ENCODE peak calls at places on chromosomes 11 and 22, in eight cellular contexts. One of them, this sample, is unnamed.
A peak's percentile ranks its signal among the peaks of the same experiment; 100 is the strongest.

GRCh38 chr22:47994899-47995573 is 1232.6 kb downstream of the TBC1D22A start:
- DNase-seq in tibial nerve: no peak
- DNase-seq in mammary epithelial cell: no peak
- DNase-seq in upper lobe of right lung: no peak
- DNase-seq in lower lobe of right lung: no peak
- DNase-seq in right lobe of liver: no peak
- DNase-seq in A549: no peak
- DNase-seq in thoracic aorta: no peak
- DNase-seq in this sample: no peak

GRCh38 chr11:108302121-108302785 is 79.4 kb downstream of the ATM start:
- DNase-seq in tibial nerve: no peak
- DNase-seq in mammary epithelial cell: peak; percentile 57
- DNase-seq in upper lobe of right lung: no peak
- DNase-seq in lower lobe of right lung: no peak
- DNase-seq in right lobe of liver: no peak
- DNase-seq in A549: no peak
- DNase-seq in thoracic aorta: no peak
- DNase-seq in this sample: no peak

GRCh38 chr11:47514825-47515647 is 37.9 kb downstream of the CELF1 start:
- DNase-seq in tibial nerve: no peak
- DNase-seq in mammary epithelial cell: peak; percentile 65
- DNase-seq in upper lobe of right lung: no peak
- DNase-seq in lower lobe of right lung: no peak
- DNase-seq in right lobe of liver: no peak
- DNase-seq in A549: no peak
- DNase-seq in thoracic aorta: no peak
- DNase-seq in this sample: no peak

GRCh38 chr11:19873730-19874129 is 161.1 kb downstream of the NAV2 start:
- DNase-seq in tibial nerve: no peak
- DNase-seq in mammary epithelial cell: no peak
- DNase-seq in upper lobe of right lung: no peak
- DNase-seq in lower lobe of right lung: no peak
- DNase-seq in right lobe of liver: no peak
- DNase-seq in A549: no peak
- DNase-seq in thoracic aorta: no peak
- DNase-seq in this sample: no peak

GRCh38 chr22:40411506-40411861 is 41.1 kb downstream of the SGSM3 start:
- DNase-seq in tibial nerve: no peak
- DNase-seq in mammary epithelial cell: no peak
- DNase-seq in upper lobe of right lung: peak; percentile 58
- DNase-seq in lower lobe of right lung: no peak
- DNase-seq in right lobe of liver: no peak
- DNase-seq in A549: no peak
- DNase-seq in thoracic aorta: no peak
- DNase-seq in this sample: no peak

GRCh38 chr22:45885941-45886395 is 91.0 kb downstream of the WNT7B start:
- DNase-seq in tibial nerve: no peak
- DNase-seq in mammary epithelial cell: no peak
- DNase-seq in upper lobe of right lung: peak; percentile 57
- DNase-seq in lower lobe of right lung: peak; percentile 36
- DNase-seq in right lobe of liver: peak; percentile 48
- DNase-seq in A549: no peak
- DNase-seq in thoracic aorta: no peak
- DNase-seq in this sample: no peak

GRCh38 chr22:22037740-22038139 is 55.2 kb upstream of the TOP3B start:
- DNase-seq in tibial nerve: no peak
- DNase-seq in mammary epithelial cell: no peak
- DNase-seq in upper lobe of right lung: no peak
- DNase-seq in lower lobe of right lung: no peak
- DNase-seq in right lobe of liver: no peak
- DNase-seq in A549: no peak
- DNase-seq in thoracic aorta: no peak
- DNase-seq in this sample: no peak

GRCh38 chr11:71246559-71246958 is 5.8 kb downstream of the SHANK2 start:
- DNase-seq in tibial nerve: no peak
- DNase-seq in mammary epithelial cell: no peak
- DNase-seq in upper lobe of right lung: no peak
- DNase-seq in lower lobe of right lung: no peak
- DNase-seq in right lobe of liver: no peak
- DNase-seq in A549: no peak
- DNase-seq in thoracic aorta: no peak
- DNase-seq in this sample: no peak

GRCh38 chr11:1852271-1852877 is 510 bp upstream of the LSP1 start:
- DNase-seq in tibial nerve: no peak
- DNase-seq in mammary epithelial cell: no peak
- DNase-seq in upper lobe of right lung: no peak
- DNase-seq in lower lobe of right lung: no peak
- DNase-seq in right lobe of liver: no peak
- DNase-seq in A549: no peak
- DNase-seq in thoracic aorta: no peak
- DNase-seq in this sample: no peak

GRCh38 chr22:36369922-36370781 is 17.6 kb downstream of the MYH9 start:
- DNase-seq in tibial nerve: no peak
- DNase-seq in mammary epithelial cell: peak; percentile 74
- DNase-seq in upper lobe of right lung: peak; percentile 83
- DNase-seq in lower lobe of right lung: peak; percentile 82
- DNase-seq in right lobe of liver: no peak
- DNase-seq in A549: no peak
- DNase-seq in thoracic aorta: no peak
- DNase-seq in this sample: no peak

GRCh38 chr11:100691886-100692285 is 4.8 kb downstream of the ARHGAP42 start:
- DNase-seq in tibial nerve: no peak
- DNase-seq in mammary epithelial cell: no peak
- DNase-seq in upper lobe of right lung: no peak
- DNase-seq in lower lobe of right lung: no peak
- DNase-seq in right lobe of liver: no peak
- DNase-seq in A549: no peak
- DNase-seq in thoracic aorta: no peak
- DNase-seq in this sample: no peak

GRCh38 chr11:127350476-127350875 is 349.9 kb upstream of the KIRREL3 start:
- DNase-seq in tibial nerve: no peak
- DNase-seq in mammary epithelial cell: no peak
- DNase-seq in upper lobe of right lung: no peak
- DNase-seq in lower lobe of right lung: no peak
- DNase-seq in right lobe of liver: no peak
- DNase-seq in A549: no peak
- DNase-seq in thoracic aorta: no peak
- DNase-seq in this sample: no peak

GRCh38 chr11:130527648-130528300 is 79.3 kb downstream of the ADAMTS15 start:
- DNase-seq in tibial nerve: peak; percentile 51
- DNase-seq in mammary epithelial cell: no peak
- DNase-seq in upper lobe of right lung: no peak
- DNase-seq in lower lobe of right lung: no peak
- DNase-seq in right lobe of liver: no peak
- DNase-seq in A549: no peak
- DNase-seq in thoracic aorta: no peak
- DNase-seq in this sample: no peak

GRCh38 chr22:28027453-28028448 is 108.7 kb upstream of the PITPNB start:
- DNase-seq in tibial nerve: peak; percentile 45
- DNase-seq in mammary epithelial cell: no peak
- DNase-seq in upper lobe of right lung: peak; percentile 55
- DNase-seq in lower lobe of right lung: no peak
- DNase-seq in right lobe of liver: no peak
- DNase-seq in A549: no peak
- DNase-seq in thoracic aorta: no peak
- DNase-seq in this sample: no peak

GRCh38 chr11:64419257-64419790 is 60.4 kb downstream of the RPS6KA4 start:
- DNase-seq in tibial nerve: no peak
- DNase-seq in mammary epithelial cell: no peak
- DNase-seq in upper lobe of right lung: no peak
- DNase-seq in lower lobe of right lung: no peak
- DNase-seq in right lobe of liver: no peak
- DNase-seq in A549: no peak
- DNase-seq in thoracic aorta: no peak
- DNase-seq in this sample: no peak

GRCh38 chr22:22099833-22100812 is 117.5 kb upstream of the TOP3B start:
- DNase-seq in tibial nerve: no peak
- DNase-seq in mammary epithelial cell: no peak
- DNase-seq in upper lobe of right lung: no peak
- DNase-seq in lower lobe of right lung: no peak
- DNase-seq in right lobe of liver: no peak
- DNase-seq in A549: no peak
- DNase-seq in thoracic aorta: no peak
- DNase-seq in this sample: no peak

GRCh38 chr11:19342036-19342435 is 101.3 kb upstream of the E2F8 start:
- DNase-seq in tibial nerve: no peak
- DNase-seq in mammary epithelial cell: no peak
- DNase-seq in upper lobe of right lung: no peak
- DNase-seq in lower lobe of right lung: no peak
- DNase-seq in right lobe of liver: no peak
- DNase-seq in A549: no peak
- DNase-seq in thoracic aorta: no peak
- DNase-seq in this sample: no peak

GRCh38 chr11:129191649-129192048 is 476 bp downstream of the ARHGAP32 start:
- DNase-seq in tibial nerve: no peak
- DNase-seq in mammary epithelial cell: peak; percentile 64
- DNase-seq in upper lobe of right lung: no peak
- DNase-seq in lower lobe of right lung: no peak
- DNase-seq in right lobe of liver: no peak
- DNase-seq in A549: no peak
- DNase-seq in thoracic aorta: no peak
- DNase-seq in this sample: no peak

GRCh38 chr11:6920702-6921101 is at the start of gene OR2D3:
- DNase-seq in tibial nerve: no peak
- DNase-seq in mammary epithelial cell: no peak
- DNase-seq in upper lobe of right lung: no peak
- DNase-seq in lower lobe of right lung: no peak
- DNase-seq in right lobe of liver: no peak
- DNase-seq in A549: no peak
- DNase-seq in thoracic aorta: no peak
- DNase-seq in this sample: no peak

GRCh38 chr11:103648054-103648453 is 388.4 kb upstream of the DDI1 start:
- DNase-seq in tibial nerve: no peak
- DNase-seq in mammary epithelial cell: no peak
- DNase-seq in upper lobe of right lung: no peak
- DNase-seq in lower lobe of right lung: no peak
- DNase-seq in right lobe of liver: no peak
- DNase-seq in A549: no peak
- DNase-seq in thoracic aorta: no peak
- DNase-seq in this sample: no peak

GRCh38 chr11:78920329-78920728 is 345.7 kb upstream of the NARS2 start:
- DNase-seq in tibial nerve: no peak
- DNase-seq in mammary epithelial cell: no peak
- DNase-seq in upper lobe of right lung: no peak
- DNase-seq in lower lobe of right lung: no peak
- DNase-seq in right lobe of liver: no peak
- DNase-seq in A549: no peak
- DNase-seq in thoracic aorta: no peak
- DNase-seq in this sample: no peak

GRCh38 chr11:10858505-10859360 is 880 bp upstream of the ZBED5 start:
- DNase-seq in tibial nerve: peak; percentile 46
- DNase-seq in mammary epithelial cell: no peak
- DNase-seq in upper lobe of right lung: peak; percentile 84
- DNase-seq in lower lobe of right lung: peak; percentile 76
- DNase-seq in right lobe of liver: peak; percentile 84
- DNase-seq in A549: no peak
- DNase-seq in thoracic aorta: peak; percentile 11
- DNase-seq in this sample: peak; percentile 40
- TF ChIP-seq CTCF in tibial nerve: no peak
- TF ChIP-seq CTCF in mammary epithelial cell: no peak
- TF ChIP-seq CTCF in upper lobe of right lung: no peak
- TF ChIP-seq CTCF in lower lobe of right lung: no peak
- TF ChIP-seq CTCF in right lobe of liver: no peak
- TF ChIP-seq CTCF in A549: no peak
- TF ChIP-seq CTCF in thoracic aorta: no peak
- TF ChIP-seq CTCF in this sample: no peak

DNA sequence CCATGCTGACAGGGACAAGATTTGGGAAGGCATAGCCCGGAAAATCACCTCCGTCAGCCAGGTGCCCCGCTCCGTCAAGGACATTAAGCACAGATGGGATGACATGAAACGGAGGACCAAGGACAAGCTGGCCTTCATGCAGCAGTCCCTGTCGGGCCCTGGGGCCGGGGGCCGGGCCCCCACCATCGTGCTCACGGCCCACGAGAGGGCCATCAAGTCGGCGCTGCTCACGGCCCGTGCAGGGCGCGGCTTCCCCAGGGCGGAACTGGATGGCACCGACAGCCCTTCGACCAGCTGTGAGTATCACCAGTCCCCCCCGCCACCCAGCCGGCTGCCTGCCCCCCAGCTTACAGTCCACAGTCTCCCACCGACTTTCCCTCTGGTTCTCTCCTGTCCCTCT is 62.6 kb downstream of the PRDM11 start:
- DNase-seq in tibial nerve: no peak
- DNase-seq in mammary epithelial cell: no peak
- DNase-seq in upper lobe of right lung: no peak
- DNase-seq in lower lobe of right lung: no peak
- DNase-seq in right lobe of liver: no peak
- DNase-seq in A549: no peak
- DNase-seq in thoracic aorta: no peak
- DNase-seq in this sample: no peak
- H3K27ac ChIP-seq in tibial nerve: peak overlapping the region; percentile 68
- H3K27ac ChIP-seq in mammary epithelial cell: no peak overlapping the region
- H3K27ac ChIP-seq in upper lobe of right lung: peak overlapping the region; percentile 81
- H3K27ac ChIP-seq in lower lobe of right lung: peak overlapping the region; percentile 86
- H3K27ac ChIP-seq in right lobe of liver: no peak overlapping the region
- H3K27ac ChIP-seq in A549: no peak overlapping the region
- H3K27ac ChIP-seq in thoracic aorta: peak overlapping the region; percentile 95
- H3K27ac ChIP-seq in this sample: no peak overlapping the region

GRCh38 chr22:43832393-43833265 is 20.5 kb upstream of the EFCAB6 start:
- DNase-seq in tibial nerve: no peak
- DNase-seq in mammary epithelial cell: no peak
- DNase-seq in upper lobe of right lung: peak; percentile 46
- DNase-seq in lower lobe of right lung: peak; percentile 43
- DNase-seq in right lobe of liver: no peak
- DNase-seq in A549: no peak
- DNase-seq in thoracic aorta: no peak
- DNase-seq in this sample: no peak

GRCh38 chr22:43833286-43834240 is 21.5 kb upstream of the EFCAB6 start:
- DNase-seq in tibial nerve: no peak
- DNase-seq in mammary epithelial cell: no peak
- DNase-seq in upper lobe of right lung: peak; percentile 58
- DNase-seq in lower lobe of right lung: peak; percentile 30
- DNase-seq in right lobe of liver: no peak
- DNase-seq in A549: no peak
- DNase-seq in thoracic aorta: no peak
- DNase-seq in this sample: no peak

GRCh38 chr22:43830931-43831560 is 18.9 kb upstream of the EFCAB6 start:
- DNase-seq in tibial nerve: no peak
- DNase-seq in mammary epithelial cell: no peak
- DNase-seq in upper lobe of right lung: peak; percentile 40
- DNase-seq in lower lobe of right lung: peak; percentile 24
- DNase-seq in right lobe of liver: no peak
- DNase-seq in A549: no peak
- DNase-seq in thoracic aorta: no peak
- DNase-seq in this sample: no peak

GRCh38 chr22:43829904-43830851 is 18.1 kb upstream of the EFCAB6 start:
- DNase-seq in tibial nerve: peak; percentile 79
- DNase-seq in mammary epithelial cell: no peak
- DNase-seq in upper lobe of right lung: peak; percentile 71
- DNase-seq in lower lobe of right lung: peak; percentile 56
- DNase-seq in right lobe of liver: peak; percentile 79
- DNase-seq in A549: no peak
- DNase-seq in thoracic aorta: no peak
- DNase-seq in this sample: no peak

GRCh38 chr22:43831561-43832392 is 19.7 kb upstream of the EFCAB6 start:
- DNase-seq in tibial nerve: no peak
- DNase-seq in mammary epithelial cell: no peak
- DNase-seq in upper lobe of right lung: peak; percentile 59
- DNase-seq in lower lobe of right lung: peak; percentile 43
- DNase-seq in right lobe of liver: no peak
- DNase-seq in A549: no peak
- DNase-seq in thoracic aorta: no peak
- DNase-seq in this sample: no peak
- H3K9me3 ChIP-seq in tibial nerve: no peaks in the 10 kb centered on the region
- H3K9me3 ChIP-seq in mammary epithelial cell: no peaks in the 10 kb centered on the region
- H3K9me3 ChIP-seq in upper lobe of right lung: no peaks in the 10 kb centered on the region
- H3K9me3 ChIP-seq in lower lobe of right lung: no peaks in the 10 kb centered on the region
- H3K9me3 ChIP-seq in right lobe of liver: no peaks in the 10 kb centered on the region
- H3K9me3 ChIP-seq in A549: no peaks in the 10 kb centered on the region
- H3K9me3 ChIP-seq in thoracic aorta: no peaks in the 10 kb centered on the region
- H3K9me3 ChIP-seq in this sample: no peaks in the 10 kb centered on the region

GRCh38 chr11:3051435-3052108 is 5.7 kb downstream of the CARS1 start:
- DNase-seq in tibial nerve: no peak
- DNase-seq in mammary epithelial cell: no peak
- DNase-seq in upper lobe of right lung: no peak
- DNase-seq in lower lobe of right lung: no peak
- DNase-seq in right lobe of liver: no peak
- DNase-seq in A549: no peak
- DNase-seq in thoracic aorta: no peak
- DNase-seq in this sample: no peak
- TF ChIP-seq CTCF in tibial nerve: no peak
- TF ChIP-seq CTCF in mammary epithelial cell: no peak
- TF ChIP-seq CTCF in upper lobe of right lung: no peak
- TF ChIP-seq CTCF in lower lobe of right lung: no peak
- TF ChIP-seq CTCF in right lobe of liver: no peak
- TF ChIP-seq CTCF in A549: no peak
- TF ChIP-seq CTCF in thoracic aorta: no peak
- TF ChIP-seq CTCF in this sample: no peak